ENCODE peak calls at places on chromosomes 5 and 9, in five cellular contexts. B, L, H, P and J are unnamed samples.

GRCh38 chr9:133978226-133979123 is 13.6 kb downstream of the VAV2 start:
- DNase-seq in B (no peak), L (no peak), H (no peak), P (no peak), J (no peak)

GRCh38 chr5:128213340-128213739 is 129.8 kb downstream of the SLC12A2 start:
- DNase-seq in B (peak; percentile 62), L (peak; percentile 65), H (peak; percentile 38), P (peak; percentile 33), J (peak; percentile 64)

GRCh38 chr9:33468797-33469621 is 4.7 kb downstream of the NOL6 start:
- DNase-seq in B (no peak), L (no peak), H (no peak), P (no peak), J (no peak)

GRCh38 chr5:35785601-35786085 is 71.0 kb upstream of the IL7R start:
- DNase-seq in B (no peak), L (no peak), H (no peak), P (peak; percentile 95), J (peak; percentile 18)

GRCh38 chr5:126519637-126520592 is 75.1 kb downstream of the ALDH7A1 start:
- DNase-seq in B (no peak), L (no peak), H (no peak), P (no peak), J (peak; percentile 62)

GRCh38 chr9:86354048-86354881 is at the start of gene TUT7:
- DNase-seq in B (peak; percentile 96), L (peak; percentile 97), H (peak; percentile 82), P (peak; percentile 97), J (peak; percentile 97)

GRCh38 chr9:91833878-91834255 is 116.2 kb downstream of the ROR2 start:
- DNase-seq in B (no peak), L (no peak), H (no peak), P (no peak), J (no peak)

GRCh38 chr9:20683351-20684034 is 566 bp upstream of the FOCAD start:
- DNase-seq in B (no peak), L (no peak), H (no peak), P (peak; percentile 87), J (peak; percentile 91)

GRCh38 chr5:73822276-73822988 is 196.4 kb downstream of the ARHGEF28 start:
- DNase-seq in B (no peak), L (no peak), H (no peak), P (no peak), J (no peak)

GRCh38 chr5:32231929-32232328 is 57.8 kb upstream of the GOLPH3 start:
- DNase-seq in B (no peak), L (no peak), H (no peak), P (no peak), J (no peak)

GRCh38 chr5:31786001-31786757 is 147.2 kb downstream of the PDZD2 start:
- DNase-seq in B (no peak), L (no peak), H (no peak), P (no peak), J (no peak)

GRCh38 chr9:38768351-38768761 is 48.4 kb upstream of the FAM240B start:
- DNase-seq in B (no peak), L (no peak), H (no peak), P (no peak), J (no peak)

GRCh38 chr5:116520706-116521105 is 53.9 kb downstream of the SEMA6A start:
- DNase-seq in B (no peak), L (no peak), H (no peak), P (no peak), J (no peak)

GRCh38 chr5:97047076-97047475 is 95.3 kb downstream of the LIX1 start:
- DNase-seq in B (no peak), L (no peak), H (no peak), P (no peak), J (no peak)

GRCh38 chr5:103452089-103452488 is 110.5 kb downstream of the NUDT12 start:
- DNase-seq in B (no peak), L (no peak), H (no peak), P (peak; percentile 34), J (no peak)
- H3K14ac ChIP-seq in B (no peak overlapping the region), L (no peak overlapping the region), H (no peak overlapping the region), P (no peak overlapping the region), J (no peak overlapping the region)

GRCh38 chr5:115432691-115433090 is 111.9 kb downstream of the FEM1C start:
- DNase-seq in B (no peak), L (no peak), H (no peak), P (no peak), J (peak; percentile 38)
- H2BK12ac ChIP-seq in B (no peak overlapping the region), L (no peak overlapping the region), H (no peak overlapping the region), P (no peak overlapping the region), J (no peak overlapping the region)

DNA sequence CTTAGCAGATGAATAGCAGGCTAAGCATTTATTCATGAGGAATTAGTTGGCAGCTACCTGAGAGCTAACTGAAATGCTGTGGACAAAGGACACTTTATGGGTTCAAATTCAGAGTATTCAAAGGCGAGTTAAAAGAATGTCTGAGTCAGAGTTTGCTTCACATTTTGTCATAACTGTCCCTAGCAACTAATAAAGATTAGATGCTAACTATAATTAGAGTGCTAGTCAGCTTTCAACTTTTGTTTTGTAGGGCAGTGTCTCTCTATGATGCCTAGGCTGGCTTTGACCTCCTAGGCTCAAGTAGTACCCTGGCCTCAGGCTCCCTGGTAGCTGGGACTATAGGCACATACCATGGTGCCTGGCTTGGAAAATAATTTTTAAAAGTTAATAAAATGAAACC is 4.6 kb downstream of the SMC5 start:
- DNase-seq in B (no peak), L (no peak), H (no peak), P (no peak), J (peak; percentile 54)
- H3K14ac ChIP-seq in B (no peak overlapping the region), L (no peak overlapping the region), H (no peak overlapping the region), P (no peak overlapping the region), J (no peak overlapping the region)

GRCh38 chr9:132877447-132877817 is 652 bp downstream of the AK8 start:
- DNase-seq in B (no peak), L (no peak), H (no peak), P (no peak), J (no peak)

GRCh38 chr9:132875159-132875558 is 2.9 kb downstream of the AK8 start:
- DNase-seq in B (no peak), L (no peak), H (no peak), P (no peak), J (no peak)

GRCh38 chr9:132877818-132878694 is at the start of gene AK8:
- DNase-seq in B (peak; percentile 81), L (peak; percentile 78), H (no peak), P (peak; percentile 74), J (peak; percentile 79)

GRCh38 chr9:132878695-132879064 is at the start of gene SPACA9:
- DNase-seq in B (peak; percentile 46), L (peak; percentile 76), H (no peak), P (peak; percentile 63), J (peak; percentile 71)

GRCh38 chr9:132876849-132877248 is 1.2 kb downstream of the AK8 start:
- DNase-seq in B (no peak), L (no peak), H (no peak), P (no peak), J (no peak)
- H2BK12ac ChIP-seq in B (no peak overlapping the region), L (no peak overlapping the region), H (no peak overlapping the region), P (no peak overlapping the region), J (no peak overlapping the region)

GRCh38 chr5:178349147-178349527 is 116.5 kb upstream of the PHYKPL start:
- DNase-seq in B (no peak), L (no peak), H (no peak), P (no peak), J (no peak)

GRCh38 chr5:178346607-178347334 is 114.2 kb upstream of the PHYKPL start:
- DNase-seq in B (no peak), L (no peak), H (no peak), P (no peak), J (no peak)

GRCh38 chr5:178349607-178350353 is 117.2 kb upstream of the PHYKPL start:
- DNase-seq in B (no peak), L (no peak), H (no peak), P (no peak), J (no peak)

GRCh38 chr5:178348356-178349146 is 115.9 kb upstream of the PHYKPL start:
- DNase-seq in B (no peak), L (no peak), H (no peak), P (no peak), J (no peak)

GRCh38 chr5:178347956-178348355 is 115.4 kb upstream of the PHYKPL start:
- DNase-seq in B (no peak), L (no peak), H (no peak), P (no peak), J (no peak)
- H3K14ac ChIP-seq in B (no peak overlapping the region), L (no peak overlapping the region), H (no peak overlapping the region), P (no peak overlapping the region), J (no peak overlapping the region)

GRCh38 chr5:150862070-150862469 is 15.7 kb downstream of the IRGM start:
- DNase-seq in B (no peak), L (no peak), H (no peak), P (no peak), J (no peak)

GRCh38 chr5:150860422-150860821 is 14.1 kb downstream of the IRGM start:
- DNase-seq in B (no peak), L (no peak), H (no peak), P (no peak), J (no peak)
- H2BK12ac ChIP-seq in B (no peak overlapping the region), L (no peak overlapping the region), H (no peak overlapping the region), P (no peak overlapping the region), J (no peak overlapping the region)

GRCh38 chr5:55994998-55995914 is 493 bp upstream of the IL6ST start:
- DNase-seq in B (peak; percentile 97), L (peak; percentile 95), H (peak; percentile 87), P (peak; percentile 94), J (peak; percentile 99)
- H3K14ac ChIP-seq in B (no peak overlapping the region), L (peak overlapping the region; percentile 54), H (no peak overlapping the region), P (peak overlapping the region; percentile 97), J (no peak overlapping the region)

DNA sequence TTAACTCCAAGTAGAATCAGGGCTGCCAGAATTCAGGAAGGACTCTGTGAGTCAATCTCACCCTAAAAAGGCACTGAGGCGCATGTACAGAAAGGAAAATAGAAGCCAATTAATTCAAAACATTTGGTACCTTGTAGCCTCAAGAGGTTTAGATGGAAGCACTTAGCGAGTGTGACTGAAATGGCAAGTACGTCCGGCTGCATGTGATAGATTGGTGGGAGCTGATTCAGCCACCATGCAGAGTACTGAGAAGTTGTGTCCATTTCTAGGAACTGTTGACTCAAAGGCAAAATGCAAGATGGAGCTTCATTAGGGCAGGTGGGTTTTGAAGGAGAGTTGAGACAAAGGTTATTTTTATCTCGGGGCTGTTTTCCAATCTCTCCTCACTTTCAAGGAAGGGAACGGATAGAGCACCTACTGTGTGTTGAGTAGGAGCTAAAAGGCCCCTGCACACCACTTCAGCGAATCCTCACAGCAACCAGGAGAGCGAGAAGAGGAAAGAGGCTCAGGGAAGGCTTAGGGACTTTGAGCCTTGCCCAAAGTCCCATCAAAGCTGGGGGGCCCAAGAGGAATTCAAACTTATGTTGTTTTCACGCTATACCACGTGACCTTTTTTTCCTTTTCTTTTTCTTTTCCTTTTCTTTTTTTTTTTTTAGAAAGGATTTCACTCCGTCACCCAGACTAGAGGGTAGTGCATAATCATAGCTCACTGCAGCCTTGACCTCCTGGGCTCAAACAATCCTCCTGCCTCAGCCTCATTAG is 34.6 kb upstream of the CPEB4 start:
- DNase-seq in B (no peak), L (no peak), H (no peak), P (no peak), J (no peak)
- H2BK12ac ChIP-seq in B (no peak overlapping the region), L (no peak overlapping the region), H (no peak overlapping the region), P (no peak overlapping the region), J (no peak overlapping the region)

DNA sequence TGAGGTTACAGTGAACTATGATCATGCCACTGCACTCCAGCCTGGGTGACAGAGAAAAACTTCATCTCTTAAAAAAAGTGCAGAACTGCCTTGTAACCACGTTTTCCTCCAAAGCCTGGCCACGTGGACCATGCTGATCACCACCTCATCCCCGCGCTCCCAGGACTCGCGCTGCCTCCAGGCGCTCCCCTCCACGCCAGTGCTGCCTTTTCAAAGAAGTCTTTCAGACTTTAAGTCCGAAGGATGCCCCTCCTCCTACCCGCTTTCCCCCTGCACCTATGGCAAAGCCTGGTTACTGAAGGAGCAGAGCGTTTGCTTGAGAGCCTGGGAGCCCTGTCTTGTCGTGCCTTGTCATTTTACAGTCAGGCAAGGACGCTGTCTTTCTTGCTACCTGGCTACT is 43.8 kb downstream of the HABP4 start:
- DNase-seq in B (no peak), L (no peak), H (no peak), P (no peak), J (no peak)
- H3K14ac ChIP-seq in B (no peak overlapping the region), L (no peak overlapping the region), H (no peak overlapping the region), P (no peak overlapping the region), J (no peak overlapping the region)